ENCODE peak calls at places on chromosomes 12 and 14, in four cellular contexts. H is adrenal gland, A is Caco-2, L is SJCRH30. O is an unnamed sample.

GRCh38 chr14:80577599-80577998 is 363.9 kb downstream of the CEP128 start:
- DNase-seq in H (no peak), A (no peak), L (no peak), O (no peak)

GRCh38 chr14:69945905-69946304 is 66.7 kb downstream of the SMOC1 start:
- DNase-seq in H (no peak), A (no peak), L (peak; percentile 55), O (no peak)

GRCh38 chr14:76133103-76133502 is 18.6 kb upstream of the GPATCH2L start:
- DNase-seq in H (peak; percentile 11), A (no peak), L (peak; percentile 58), O (peak; percentile 64)

GRCh38 chr12:99039367-99040120 is 394.5 kb downstream of the APAF1 start:
- DNase-seq in H (no peak), A (no peak), L (no peak), O (no peak)

GRCh38 chr14:24741871-24742270 is 107.9 kb upstream of the GZMB start:
- DNase-seq in H (no peak), A (no peak), L (no peak), O (no peak)

GRCh38 chr12:83102499-83102898 is 415.8 kb downstream of the TMTC2 start:
- DNase-seq in H (no peak), A (no peak), L (no peak), O (no peak)

GRCh38 chr14:50600849-50601248 is 40.9 kb downstream of the ATL1 start:
- DNase-seq in H (no peak), A (no peak), L (peak; percentile 26), O (peak; percentile 26)

GRCh38 chr12:121505513-121505912 is 75.3 kb downstream of the KDM2B start:
- DNase-seq in H (no peak), A (no peak), L (no peak), O (no peak)

GRCh38 chr14:53646925-53647324 is 309.7 kb downstream of the BMP4 start:
- DNase-seq in H (no peak), A (no peak), L (peak; percentile 64), O (no peak)

GRCh38 chr12:18250313-18250916 is 10.9 kb upstream of the PIK3C2G start:
- DNase-seq in H (peak; percentile 39), A (no peak), L (peak; percentile 82), O (peak; percentile 79)

GRCh38 chr12:80226576-80226975 is 127.2 kb downstream of the OTOGL start:
- DNase-seq in H (no peak), A (no peak), L (no peak), O (peak; percentile 56)

GRCh38 chr12:99619389-99620158 is 28.0 kb upstream of the GARIN6 start:
- DNase-seq in H (peak; percentile 12), A (no peak), L (peak; percentile 62), O (peak; percentile 61)

GRCh38 chr14:80477388-80478160 is 266.3 kb upstream of the DIO2 start:
- DNase-seq in H (no peak), A (no peak), L (peak; percentile 54), O (no peak)

DNA sequence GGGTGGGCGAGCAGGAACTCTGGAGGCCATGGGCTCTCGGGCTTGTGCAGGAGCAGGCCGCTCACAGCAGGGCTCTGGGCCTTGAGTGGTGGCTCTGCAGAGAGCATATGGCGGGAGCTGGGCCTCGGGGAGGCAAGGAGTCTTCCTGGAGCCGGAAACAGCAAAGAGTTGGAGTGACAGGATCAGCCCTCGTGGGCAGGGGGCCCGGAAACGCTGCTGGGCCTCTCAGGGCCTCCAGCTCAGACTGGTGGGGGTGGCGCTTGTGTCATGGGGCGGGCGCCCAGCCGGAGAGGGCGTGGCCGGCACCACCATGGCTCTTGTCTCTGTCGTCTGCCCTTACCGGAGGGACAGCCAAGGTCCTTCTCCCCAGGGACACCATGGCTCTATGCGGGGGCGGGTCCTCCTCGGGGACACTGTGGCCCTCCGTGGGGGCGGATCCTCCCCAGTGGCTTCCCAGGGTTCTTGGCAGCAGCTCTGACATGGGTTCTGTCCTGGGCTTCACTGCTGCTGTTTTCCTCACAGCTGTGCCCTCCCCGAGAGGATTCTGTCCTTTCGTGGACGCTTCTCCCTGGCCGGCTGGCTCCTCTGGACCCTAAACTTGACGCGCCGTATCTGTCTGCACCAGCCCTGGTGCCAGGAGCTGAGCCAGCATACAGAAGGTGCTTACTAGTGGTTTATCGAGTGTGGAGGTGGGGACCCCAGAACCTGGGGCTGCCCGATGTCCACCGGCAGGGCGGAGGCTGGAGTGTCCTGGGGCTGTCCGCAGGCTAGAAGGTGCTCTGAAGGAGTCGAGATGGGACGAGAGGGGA is 17.0 kb downstream of the FBRSL1 start:
- DNase-seq in H (peak; percentile 93), A (no peak), L (peak; percentile 60), O (peak; percentile 98)
- H3K4me1 ChIP-seq in H (peaks cover 65% of the 10 kb centered on the region), A (no peaks in the 10 kb centered on the region), L (no peaks in the 10 kb centered on the region), O (peaks cover 35% of the 10 kb centered on the region)

DNA sequence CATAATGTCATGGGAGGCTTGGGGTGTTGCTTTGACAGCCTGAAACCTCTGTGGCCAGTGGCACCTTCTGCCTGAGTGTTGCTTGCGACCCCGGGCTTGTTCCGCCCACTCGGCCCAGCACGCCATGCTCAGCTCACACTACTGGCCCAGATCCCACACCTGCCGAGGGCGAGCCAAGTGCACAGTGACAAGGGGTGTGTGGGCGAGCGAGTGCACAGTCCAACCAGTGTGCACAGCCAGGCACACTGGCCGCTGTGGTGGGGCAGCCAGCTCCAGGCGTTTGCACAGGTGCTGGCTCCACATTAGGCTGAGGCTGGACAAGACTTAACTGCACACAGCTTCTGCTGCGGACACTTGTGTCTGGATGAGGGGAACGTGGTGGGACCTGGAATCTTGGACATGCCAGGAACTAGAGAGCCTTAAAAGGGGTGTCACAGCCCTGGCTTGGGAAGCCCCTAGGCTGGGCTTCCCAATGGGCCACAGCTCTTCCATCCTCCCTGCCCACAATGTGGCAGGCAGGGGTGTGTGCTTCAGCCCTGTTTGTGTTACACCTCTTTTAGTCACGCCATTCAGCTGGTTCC is 609.2 kb upstream of the FOXG1 start:
- DNase-seq in H (no peak), A (no peak), L (no peak), O (no peak)
- H3K9me3 ChIP-seq in H (no peaks in the 10 kb centered on the region), A (no peaks in the 10 kb centered on the region), L (no peaks in the 10 kb centered on the region), O (no peaks in the 10 kb centered on the region)

DNA sequence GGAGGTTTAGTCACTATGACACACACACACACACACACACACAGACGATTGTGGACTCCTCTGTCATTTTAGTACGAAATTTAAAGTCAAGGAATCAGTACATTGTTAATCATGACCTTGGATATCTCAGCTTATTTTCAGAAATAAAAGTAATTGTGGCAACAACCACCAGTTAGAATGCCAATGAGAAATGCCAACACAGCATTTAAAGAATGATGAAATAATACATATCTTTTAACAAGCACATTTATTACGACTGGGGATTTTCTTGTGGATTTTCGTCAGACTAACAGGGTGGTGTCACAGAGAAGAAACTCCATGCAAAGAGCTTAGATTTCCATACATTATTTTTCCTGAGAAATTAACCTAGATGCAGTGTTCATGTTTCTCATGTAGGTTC is 1289.4 kb downstream of the AACS start:
- DNase-seq in H (no peak), A (no peak), L (no peak), O (no peak)
- H3K4me1 ChIP-seq in H (no peaks in the 10 kb centered on the region), A (no peaks in the 10 kb centered on the region), L (no peaks in the 10 kb centered on the region), O (peaks cover 7% of the 10 kb centered on the region)

GRCh38 chr12:51817027-51817953 is 31.2 kb downstream of the FIGNL2 start:
- DNase-seq in H (no peak), A (no peak), L (no peak), O (no peak)
- H3K9me3 ChIP-seq in H (no peaks in the 10 kb centered on the region), A (no peaks in the 10 kb centered on the region), L (no peaks in the 10 kb centered on the region), O (no peaks in the 10 kb centered on the region)

O was measured in A673.